ENCODE peak calls at places on chromosomes 5 and 9, in six cellular contexts. B is A549; N is H1; U is endothelial cell; P is stimulated activated CD4-positive, alpha-beta T cell treated with anti-CD3 and anti-CD28 coated beads, Interleukin-12 subunit alpha, Interleukin-12 subunit beta, amount 100 ng/mL, for 24 hours; D is iris pigment epithelial cell. H is an unnamed sample.

GRCh38 chr5:131221888-131222287 is 42.0 kb upstream of the CDC42SE2 start:
- DNase-seq in B (no peak), U (no peak), D (peak; percentile 60), P (no peak), N (no peak), H (peak; percentile 36)

GRCh38 chr5:79011219-79011836 is 26.2 kb upstream of the ARSB start:
- DNase-seq in D (peak; percentile 16), U (no peak), N (no peak), P (no peak), B (peak; percentile 3), H (no peak)

GRCh38 chr5:33370135-33370472 is 70.7 kb upstream of the TARS1 start:
- DNase-seq in N (no peak), D (peak; percentile 95), P (no peak), U (no peak), B (no peak), H (no peak)

GRCh38 chr9:113464672-113465271 is 1.2 kb downstream of the RGS3 start:
- DNase-seq in U (no peak), N (no peak), D (no peak), B (no peak), P (no peak), H (no peak)

GRCh38 chr5:61089351-61089750 is 72.9 kb downstream of the SMIM15 start:
- DNase-seq in P (no peak), B (no peak), D (peak; percentile 78), U (no peak), N (no peak), H (no peak)

GRCh38 chr9:114288233-114289051 is 34.5 kb upstream of the ORM1 start:
- DNase-seq in D (peak; percentile 79), B (peak; percentile 73), N (no peak), P (no peak), U (no peak), H (no peak)

GRCh38 chr5:1357946-1358725 is 13.2 kb upstream of the CLPTM1L start:
- DNase-seq in B (no peak), U (no peak), P (no peak), D (no peak), N (no peak), H (no peak)

GRCh38 chr5:77987331-77987730 is 211.2 kb upstream of the TBCA start:
- DNase-seq in N (no peak), B (no peak), P (no peak), U (no peak), D (no peak), H (no peak)

GRCh38 chr5:104412649-104413240 is 850.2 kb upstream of the NUDT12 start:
- DNase-seq in B (peak; percentile 38), U (peak; percentile 44), N (peak; percentile 13), P (no peak), D (peak; percentile 49), H (peak; percentile 0)

GRCh38 chr5:3531320-3531986 is 64.2 kb upstream of the IRX1 start:
- DNase-seq in U (no peak), D (no peak), N (peak; percentile 29), P (no peak), B (no peak), H (no peak)

GRCh38 chr5:7876867-7877266 is 7.9 kb downstream of the MTRR start:
- DNase-seq in N (no peak), P (no peak), U (no peak), B (no peak), D (peak; percentile 64), H (no peak)

GRCh38 chr5:57338068-57338848 is 144.4 kb downstream of the ACTBL2 start:
- DNase-seq in P (no peak), U (peak; percentile 14), B (peak; percentile 74), N (no peak), D (peak; percentile 58), H (no peak)

GRCh38 chr9:89154651-89155336 is 23.8 kb downstream of the SHC3 start:
- DNase-seq in P (no peak), N (no peak), U (no peak), B (peak; percentile 60), D (peak; percentile 92), H (no peak)

GRCh38 chr9:81002242-81002641 is 687.1 kb downstream of the TLE1 start:
- DNase-seq in N (no peak), P (no peak), D (peak; percentile 32), U (no peak), B (no peak), H (no peak)

GRCh38 chr9:34386656-34387055 is 10.0 kb upstream of the MYORG start:
- DNase-seq in N (no peak), U (no peak), D (no peak), B (no peak), P (no peak), H (no peak)

GRCh38 chr5:92800360-92800759 is 780.7 kb downstream of the NR2F1-AS1 start:
- DNase-seq in P (no peak), N (no peak), B (peak; percentile 10), U (no peak), D (peak; percentile 96), H (no peak)

GRCh38 chr9:28801144-28801799 is 1228.0 kb upstream of the C9orf72 start:
- DNase-seq in P (no peak), D (peak; percentile 16), B (no peak), U (no peak), N (no peak), H (no peak)

GRCh38 chr5:7679663-7680062 is 171.3 kb downstream of the CFAP90 start:
- DNase-seq in D (no peak), U (no peak), B (no peak), P (no peak), N (no peak), H (no peak)

GRCh38 chr5:175689147-175689991 is 31.5 kb downstream of the HRH2 start:
- DNase-seq in U (no peak), D (no peak), B (no peak), N (no peak), P (no peak), H (no peak)

GRCh38 chr5:93578813-93579560 is 2.0 kb downstream of the NR2F1-AS1 start:
- DNase-seq in U (no peak), D (peak; percentile 82), B (no peak), P (no peak), N (no peak), H (no peak)

GRCh38 chr5:41736641-41737040 is 133.6 kb downstream of the OXCT1 start:
- DNase-seq in N (no peak), P (no peak), U (no peak), B (no peak), D (peak; percentile 73), H (no peak)

GRCh38 chr5:537621-538071 is 13.4 kb upstream of the SLC9A3 start:
- DNase-seq in U (no peak), P (no peak), N (no peak), D (no peak), B (no peak), H (no peak)

H was measured in Panc1.